ENCODE peak calls at places on chromosomes 4 and X, in nine cellular contexts. W is H1; L is GM23248; Y is stimulated activated CD4-positive, alpha-beta T cell treated with anti-CD3 and anti-CD28 coated beads, Interleukin-2, amount 100 ng/mL, for 48 hours; M is glutamatergic neuron; B is stromal cell of bone marrow; K is iPS-NIHi11; R is mucosa of gallbladder; U is ecto neural progenitor cell. E is an unnamed sample.
A peak's percentile ranks its signal among the peaks of the same experiment; 100 is the strongest.

GRCh38 chr4:74794341-74794801 is at the start of gene BTC:
- DNase-seq in W (no peak), L (peak; percentile 27), Y (no peak), M (peak; percentile 33), B (no peak), K (peak; percentile 56), R (peak; percentile 61), U (peak; percentile 55), E (peak; percentile 84)

GRCh38 chr4:75741027-75741426 is 16.6 kb downstream of the USO1 start:
- DNase-seq in W (no peak), L (peak; percentile 17), Y (no peak), M (no peak), B (no peak), K (no peak), R (no peak), U (no peak), E (no peak)

GRCh38 chrX:140501321-140501720 is 3.5 kb downstream of the SOX3 start:
- DNase-seq in W (no peak), L (no peak), Y (no peak), M (no peak), B (no peak), K (no peak), R (no peak), U (peak; percentile 67), E (no peak)

GRCh38 chr4:77236806-77237205 is 79.8 kb downstream of the CCNG2 start:
- DNase-seq in W (no peak), L (no peak), Y (no peak), M (no peak), B (no peak), K (no peak), R (no peak), U (no peak), E (no peak)

GRCh38 chr4:184807797-184808718 is 17.7 kb downstream of the ACSL1 start:
- DNase-seq in W (peak; percentile 58), L (peak; percentile 61), Y (no peak), M (no peak), B (no peak), K (peak; percentile 81), R (no peak), U (peak; percentile 73), E (no peak)

GRCh38 chr4:89334311-89334710 is 26.7 kb upstream of the GPRIN3 start:
- DNase-seq in W (no peak), L (no peak), Y (no peak), M (no peak), B (no peak), K (no peak), R (no peak), U (no peak), E (no peak)

GRCh38 chrX:45164021-45164621 is 36.6 kb downstream of the DIPK2B start:
- DNase-seq in W (no peak), L (no peak), Y (no peak), M (no peak), B (no peak), K (no peak), R (peak; percentile 21), U (no peak), E (no peak)

GRCh38 chr4:137961051-137961438 is 281.1 kb downstream of the SLC7A11 start:
- DNase-seq in W (no peak), L (peak; percentile 90), Y (no peak), M (no peak), B (peak; percentile 73), K (no peak), R (no peak), U (no peak), E (no peak)

GRCh38 chr4:45502471-45502870 is 621.4 kb downstream of the GABRG1 start:
- DNase-seq in W (no peak), L (no peak), Y (no peak), M (no peak), B (no peak), K (no peak), R (no peak), U (no peak), E (no peak)